ENCODE peak calls at places on chromosomes 1 and 21, in five cellular contexts. One of them, this sample, is unnamed.

GRCh38 chr1:42914092-42914625 is 44.5 kb downstream of the SLC2A1 start:
- DNase-seq in IMR-90: no peak
- DNase-seq in neuronal stem cell: no peak
- DNase-seq in trophoblast cell: no peak
- DNase-seq in H1: no peak
- DNase-seq in this sample: no peak

GRCh38 chr1:230972855-230973271 is 5.8 kb downstream of the TTC13 start:
- DNase-seq in IMR-90: peak; percentile 13
- DNase-seq in neuronal stem cell: no peak
- DNase-seq in trophoblast cell: peak; percentile 89
- DNase-seq in H1: no peak
- DNase-seq in this sample: no peak

GRCh38 chr1:203325004-203325417 is 19.7 kb downstream of the BTG2 start:
- DNase-seq in IMR-90: no peak
- DNase-seq in neuronal stem cell: peak; percentile 84
- DNase-seq in trophoblast cell: no peak
- DNase-seq in H1: no peak
- DNase-seq in this sample: no peak

GRCh38 chr1:233965856-233966255 is 61.4 kb downstream of the SLC35F3 start:
- DNase-seq in IMR-90: no peak
- DNase-seq in neuronal stem cell: no peak
- DNase-seq in trophoblast cell: no peak
- DNase-seq in H1: no peak
- DNase-seq in this sample: no peak

GRCh38 chr1:38018864-38019343 is 6.4 kb downstream of the UTP11 start:
- DNase-seq in IMR-90: peak; percentile 60
- DNase-seq in neuronal stem cell: no peak
- DNase-seq in trophoblast cell: peak; percentile 41
- DNase-seq in H1: no peak
- DNase-seq in this sample: peak; percentile 61

GRCh38 chr1:221620437-221621384 is 121.2 kb downstream of the DUSP10 start:
- DNase-seq in IMR-90: peak; percentile 23
- DNase-seq in neuronal stem cell: no peak
- DNase-seq in trophoblast cell: no peak
- DNase-seq in H1: no peak
- DNase-seq in this sample: no peak

GRCh38 chr1:9852410-9853301 is 28.9 kb upstream of the CLSTN1 start:
- DNase-seq in IMR-90: peak; percentile 59
- DNase-seq in neuronal stem cell: no peak
- DNase-seq in trophoblast cell: peak; percentile 66
- DNase-seq in H1: no peak
- DNase-seq in this sample: peak; percentile 74

GRCh38 chr1:68745006-68745405 is 248.1 kb upstream of the DEPDC1 start:
- DNase-seq in IMR-90: no peak
- DNase-seq in neuronal stem cell: no peak
- DNase-seq in trophoblast cell: no peak
- DNase-seq in H1: no peak
- DNase-seq in this sample: no peak

GRCh38 chr1:107315652-107316051 is 174.8 kb downstream of the NTNG1 start:
- DNase-seq in IMR-90: no peak
- DNase-seq in neuronal stem cell: no peak
- DNase-seq in trophoblast cell: no peak
- DNase-seq in H1: no peak
- DNase-seq in this sample: no peak

GRCh38 chr1:66924756-66925557 is at the start of the genes DNAI4 and MIER1:
- DNase-seq in IMR-90: peak; percentile 98
- DNase-seq in neuronal stem cell: peak; percentile 98
- DNase-seq in trophoblast cell: peak; percentile 99
- DNase-seq in H1: peak; percentile 94
- DNase-seq in this sample: peak; percentile 99

GRCh38 chr1:9292361-9293240 is at the start of gene SPSB1:
- DNase-seq in IMR-90: peak; percentile 78
- DNase-seq in neuronal stem cell: peak; percentile 78
- DNase-seq in trophoblast cell: peak; percentile 79
- DNase-seq in H1: no peak
- DNase-seq in this sample: peak; percentile 83

GRCh38 chr1:184387069-184387870 is 441 bp downstream of the C1orf21 start:
- DNase-seq in IMR-90: peak; percentile 28
- DNase-seq in neuronal stem cell: no peak
- DNase-seq in trophoblast cell: peak; percentile 41
- DNase-seq in H1: no peak
- DNase-seq in this sample: peak; percentile 93

GRCh38 chr21:25188639-25189038 is 418.6 kb downstream of the MRPL39 start:
- DNase-seq in IMR-90: no peak
- DNase-seq in neuronal stem cell: no peak
- DNase-seq in trophoblast cell: no peak
- DNase-seq in H1: no peak
- DNase-seq in this sample: no peak

GRCh38 chr1:30600258-30600657 is 123.1 kb downstream of the MATN1 start:
- DNase-seq in IMR-90: no peak
- DNase-seq in neuronal stem cell: no peak
- DNase-seq in trophoblast cell: no peak
- DNase-seq in H1: no peak
- DNase-seq in this sample: no peak

GRCh38 chr1:61241864-61242472 is 159.6 kb downstream of the NFIA start:
- DNase-seq in IMR-90: no peak
- DNase-seq in neuronal stem cell: no peak
- DNase-seq in trophoblast cell: no peak
- DNase-seq in H1: no peak
- DNase-seq in this sample: no peak

GRCh38 chr1:152836881-152837280 is 5.8 kb upstream of the LCE6A start:
- DNase-seq in IMR-90: no peak
- DNase-seq in neuronal stem cell: no peak
- DNase-seq in trophoblast cell: no peak
- DNase-seq in H1: no peak
- DNase-seq in this sample: no peak

GRCh38 chr1:189269011-189269410 is 1208.7 kb downstream of the BRINP3 start:
- DNase-seq in IMR-90: peak; percentile 24
- DNase-seq in neuronal stem cell: peak; percentile 8
- DNase-seq in trophoblast cell: peak; percentile 1
- DNase-seq in H1: no peak
- DNase-seq in this sample: no peak

GRCh38 chr1:109391161-109391556 is 6.6 kb downstream of the SORT1 start:
- DNase-seq in IMR-90: peak; percentile 61
- DNase-seq in neuronal stem cell: no peak
- DNase-seq in trophoblast cell: no peak
- DNase-seq in H1: no peak
- DNase-seq in this sample: peak; percentile 29

GRCh38 chr1:108817016-108817415 is 39.9 kb downstream of the AKNAD1 start:
- DNase-seq in IMR-90: peak; percentile 74
- DNase-seq in neuronal stem cell: no peak
- DNase-seq in trophoblast cell: peak; percentile 39
- DNase-seq in H1: no peak
- DNase-seq in this sample: peak; percentile 50

DNA sequence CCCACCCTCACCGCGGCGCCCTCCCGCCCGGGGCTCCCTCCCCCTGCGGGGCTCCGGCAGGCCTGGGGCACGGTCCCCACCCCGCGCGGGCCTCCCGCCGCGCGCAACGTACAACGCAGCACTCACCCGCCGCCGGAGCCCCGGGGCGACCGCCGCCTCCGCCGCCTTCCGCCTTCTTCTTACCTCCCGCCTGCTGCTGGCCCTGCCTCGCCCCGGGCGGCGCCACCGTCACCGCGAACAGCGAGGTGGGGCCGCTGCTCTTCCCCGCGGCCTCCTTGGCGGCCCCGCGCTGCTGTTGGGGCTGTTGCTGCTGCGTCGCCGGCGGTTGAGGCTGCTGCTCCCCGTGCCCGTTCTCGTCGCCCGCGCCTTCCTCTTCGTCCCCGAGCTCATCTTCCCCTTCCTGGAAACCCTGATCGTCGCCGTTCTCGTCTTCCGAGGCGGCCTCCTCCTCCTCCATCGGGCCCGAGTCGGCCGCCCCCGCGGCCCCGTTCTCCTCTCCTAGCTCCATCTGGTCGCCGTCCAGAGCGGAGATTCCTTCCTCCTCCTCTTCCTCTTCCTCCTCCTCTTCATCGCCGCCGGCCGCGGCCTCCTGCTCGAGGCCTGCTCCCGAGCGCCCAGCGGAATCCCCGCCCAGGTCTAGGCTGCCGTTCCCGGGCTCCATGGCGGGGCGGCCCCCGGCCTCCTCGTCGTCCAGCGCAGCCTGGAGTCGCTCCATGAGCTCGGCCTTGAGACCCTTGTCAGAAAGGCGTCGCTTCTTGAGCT is 671 bp downstream of the HNRNPU start:
- DNase-seq in IMR-90: no peak
- DNase-seq in neuronal stem cell: no peak
- DNase-seq in trophoblast cell: peak; percentile 69
- DNase-seq in H1: no peak
- DNase-seq in this sample: no peak
- H4K91ac ChIP-seq in IMR-90: peak overlapping the region; percentile 87
- H4K91ac ChIP-seq in neuronal stem cell: peak overlapping the region; percentile 93
- H4K91ac ChIP-seq in trophoblast cell: peak overlapping the region; percentile 99
- H4K91ac ChIP-seq in H1: peak overlapping the region; percentile 99
- H4K91ac ChIP-seq in this sample: peak overlapping the region; percentile 100

GRCh38 chr1:205312866-205313680 is 8.5 kb downstream of the NUAK2 start:
- DNase-seq in IMR-90: no peak
- DNase-seq in neuronal stem cell: no peak
- DNase-seq in trophoblast cell: no peak
- DNase-seq in H1: no peak
- DNase-seq in this sample: no peak
- H3K36me3 ChIP-seq in IMR-90: peaks cover 43% of the 10 kb centered on the region
- H3K36me3 ChIP-seq in neuronal stem cell: peaks cover 46% of the 10 kb centered on the region
- H3K36me3 ChIP-seq in trophoblast cell: peaks cover 38% of the 10 kb centered on the region
- H3K36me3 ChIP-seq in H1: peaks cover 23% of the 10 kb centered on the region
- H3K36me3 ChIP-seq in this sample: peaks cover 20% of the 10 kb centered on the region

GRCh38 chr1:54582566-54583306 is 34.7 kb downstream of the ACOT11 start:
- DNase-seq in IMR-90: no peak
- DNase-seq in neuronal stem cell: peak; percentile 36
- DNase-seq in trophoblast cell: no peak
- DNase-seq in H1: no peak
- DNase-seq in this sample: no peak
- H4K91ac ChIP-seq in IMR-90: no peak overlapping the region
- H4K91ac ChIP-seq in neuronal stem cell: no peak overlapping the region
- H4K91ac ChIP-seq in trophoblast cell: no peak overlapping the region
- H4K91ac ChIP-seq in H1: peak overlapping the region; percentile 25
- H4K91ac ChIP-seq in this sample: no peak overlapping the region

DNA sequence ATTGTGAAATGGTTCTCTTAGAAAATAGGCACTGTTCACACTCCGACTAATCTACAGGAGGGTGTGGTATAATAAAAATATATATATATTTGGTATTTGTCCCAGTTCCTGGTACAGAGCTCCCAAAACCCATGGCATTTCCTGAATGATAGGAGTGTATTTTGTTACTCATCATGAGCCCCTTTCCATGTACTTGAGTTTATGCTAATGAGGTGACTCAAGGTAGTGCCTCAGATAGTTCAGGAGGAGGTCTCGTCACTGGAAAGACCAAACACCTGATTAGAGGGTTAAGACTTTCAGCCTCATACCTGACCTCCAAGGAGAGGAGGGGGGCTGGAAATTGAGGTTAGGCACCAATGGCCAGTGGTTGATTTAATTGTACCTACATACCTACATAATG is 57.9 kb downstream of the TTC3 start:
- DNase-seq in IMR-90: peak; percentile 44
- DNase-seq in neuronal stem cell: no peak
- DNase-seq in trophoblast cell: no peak
- DNase-seq in H1: no peak
- DNase-seq in this sample: no peak
- H3K36me3 ChIP-seq in IMR-90: peaks cover 45% of the 10 kb centered on the region
- H3K36me3 ChIP-seq in neuronal stem cell: peaks cover 14% of the 10 kb centered on the region
- H3K36me3 ChIP-seq in trophoblast cell: peaks cover 15% of the 10 kb centered on the region
- H3K36me3 ChIP-seq in H1: no peaks in the 10 kb centered on the region
- H3K36me3 ChIP-seq in this sample: peaks cover 24% of the 10 kb centered on the region

GRCh38 chr1:246338546-246338945 is 168.5 kb downstream of the SMYD3 start:
- DNase-seq in IMR-90: no peak
- DNase-seq in neuronal stem cell: no peak
- DNase-seq in trophoblast cell: no peak
- DNase-seq in H1: no peak
- DNase-seq in this sample: no peak
- H4K91ac ChIP-seq in IMR-90: no peak overlapping the region
- H4K91ac ChIP-seq in neuronal stem cell: no peak overlapping the region
- H4K91ac ChIP-seq in trophoblast cell: no peak overlapping the region
- H4K91ac ChIP-seq in H1: no peak overlapping the region
- H4K91ac ChIP-seq in this sample: no peak overlapping the region

GRCh38 chr1:89847191-89847729 is 26.4 kb downstream of the LRRC8D start:
- DNase-seq in IMR-90: no peak
- DNase-seq in neuronal stem cell: no peak
- DNase-seq in trophoblast cell: no peak
- DNase-seq in H1: no peak
- DNase-seq in this sample: no peak

GRCh38 chr1:89842547-89843278 is 21.9 kb downstream of the LRRC8D start:
- DNase-seq in IMR-90: peak; percentile 57
- DNase-seq in neuronal stem cell: no peak
- DNase-seq in trophoblast cell: no peak
- DNase-seq in H1: no peak
- DNase-seq in this sample: peak; percentile 79

GRCh38 chr1:89843279-89844121 is 22.7 kb downstream of the LRRC8D start:
- DNase-seq in IMR-90: peak; percentile 66
- DNase-seq in neuronal stem cell: peak; percentile 48
- DNase-seq in trophoblast cell: peak; percentile 50
- DNase-seq in H1: no peak
- DNase-seq in this sample: peak; percentile 78

GRCh38 chr1:89844236-89844807 is 23.5 kb downstream of the LRRC8D start:
- DNase-seq in IMR-90: peak; percentile 55
- DNase-seq in neuronal stem cell: no peak
- DNase-seq in trophoblast cell: no peak
- DNase-seq in H1: no peak
- DNase-seq in this sample: peak; percentile 60

GRCh38 chr1:89844860-89845259 is 24.0 kb downstream of the LRRC8D start:
- DNase-seq in IMR-90: no peak
- DNase-seq in neuronal stem cell: no peak
- DNase-seq in trophoblast cell: no peak
- DNase-seq in H1: no peak
- DNase-seq in this sample: no peak
- H3K36me3 ChIP-seq in IMR-90: no peaks in the 10 kb centered on the region
- H3K36me3 ChIP-seq in neuronal stem cell: peaks cover 5% of the 10 kb centered on the region
- H3K36me3 ChIP-seq in trophoblast cell: peaks cover 7% of the 10 kb centered on the region
- H3K36me3 ChIP-seq in H1: peaks cover 2% of the 10 kb centered on the region
- H3K36me3 ChIP-seq in this sample: peaks cover 3% of the 10 kb centered on the region

This sample was measured in mesenchymal stem cell.